ENCODE peak calls at places on chromosome 2, in eight cellular contexts. S, H, A, B, N, C, M and W are unnamed samples. For H3K4me1, the result is how much of the 10 kb centered on the place peaks cover.

GRCh38 chr2:64328415-64328722 is 125.6 kb upstream of the LGALSL start:
- DNase-seq in S (no peak), H (peak), A (no peak), B (no peak), N (peak), C (no peak), M (no peak), W (no peak)

GRCh38 chr2:85986121-85986520 is 97.3 kb upstream of the ST3GAL5 start:
- DNase-seq in S (no peak), H (no peak), A (no peak), B (no peak), N (no peak), C (no peak), M (no peak), W (no peak)

GRCh38 chr2:26561918-26562810 is 79.0 kb downstream of the CIB4 start:
- DNase-seq in S (peak), H (peak), A (peak), B (peak), N (no peak), C (no peak), M (peak), W (no peak)

GRCh38 chr2:20147351-20147750 is 77.6 kb downstream of the SDC1 start:
- DNase-seq in S (no peak), H (no peak), A (no peak), B (no peak), N (no peak), C (no peak), M (no peak), W (no peak)

GRCh38 chr2:42929985-42930581 is 137.7 kb upstream of the HAAO start:
- DNase-seq in S (peak), H (no peak), A (peak), B (no peak), N (no peak), C (peak), M (no peak), W (no peak)

GRCh38 chr2:178136321-178137025 is 24.2 kb downstream of the RBM45 start:
- DNase-seq in S (no peak), H (no peak), A (no peak), B (no peak), N (no peak), C (no peak), M (no peak), W (no peak)

GRCh38 chr2:101114268-101114783 is 36.9 kb downstream of the TBC1D8 start:
- DNase-seq in S (no peak), H (no peak), A (no peak), B (no peak), N (no peak), C (no peak), M (no peak), W (no peak)

GRCh38 chr2:100321881-100322820 is at the start of gene LONRF2:
- DNase-seq in S (no peak), H (peak), A (peak), B (peak), N (no peak), C (no peak), M (peak), W (no peak)

GRCh38 chr2:182577816-182578215 is 138.2 kb upstream of the DNAJC10 start:
- DNase-seq in S (no peak), H (no peak), A (no peak), B (no peak), N (no peak), C (no peak), M (no peak), W (no peak)

GRCh38 chr2:72955188-72956049 is 38.1 kb downstream of the EMX1 start:
- DNase-seq in S (no peak), H (no peak), A (peak), B (no peak), N (no peak), C (no peak), M (no peak), W (no peak)

GRCh38 chr2:56681659-56682396 is 498.0 kb downstream of the CCDC85A start:
- DNase-seq in S (no peak), H (no peak), A (no peak), B (no peak), N (no peak), C (peak), M (no peak), W (no peak)

GRCh38 chr2:223969856-223970255 is 12.6 kb downstream of the MRPL44 start:
- DNase-seq in S (no peak), H (no peak), A (no peak), B (no peak), N (no peak), C (peak), M (peak), W (no peak)

GRCh38 chr2:156630579-156631337 is 194.6 kb downstream of the GPD2 start:
- DNase-seq in S (no peak), H (no peak), A (no peak), B (no peak), N (no peak), C (no peak), M (no peak), W (no peak)

GRCh38 chr2:3594493-3595281 is at the start of gene COLEC11:
- DNase-seq in S (no peak), H (peak), A (no peak), B (peak), N (no peak), C (no peak), M (no peak), W (no peak)

GRCh38 chr2:174341995-174342571 is 7.3 kb downstream of the SP9 start:
- DNase-seq in S (no peak), H (no peak), A (no peak), B (no peak), N (no peak), C (no peak), M (no peak), W (no peak)

GRCh38 chr2:174286172-174286571 is 37.8 kb upstream of the OLA1 start:
- DNase-seq in S (no peak), H (no peak), A (no peak), B (no peak), N (no peak), C (no peak), M (no peak), W (no peak)

GRCh38 chr2:79576431-79576830 is 63.6 kb downstream of the CTNNA2 start:
- DNase-seq in S (no peak), H (no peak), A (no peak), B (no peak), N (no peak), C (no peak), M (no peak), W (no peak)

GRCh38 chr2:75493230-75493629 is 67.5 kb downstream of the EVA1A start:
- DNase-seq in S (no peak), H (no peak), A (no peak), B (no peak), N (no peak), C (no peak), M (peak), W (no peak)

GRCh38 chr2:15932394-15933183 is 7.8 kb upstream of the MYCN start:
- DNase-seq in S (no peak), H (no peak), A (no peak), B (no peak), N (no peak), C (no peak), M (peak), W (no peak)

GRCh38 chr2:196040218-196040617 is 28.4 kb downstream of the DNAH7 start:
- DNase-seq in S (no peak), H (no peak), A (no peak), B (no peak), N (no peak), C (no peak), M (no peak), W (no peak)

GRCh38 chr2:3461781-3462492 is 57.4 kb downstream of the ADI1 start:
- DNase-seq in S (peak), H (no peak), A (peak), B (no peak), N (peak), C (peak), M (peak), W (peak)

GRCh38 chr2:70608373-70608772 is 54.7 kb upstream of the TGFA start:
- DNase-seq in S (no peak), H (no peak), A (no peak), B (no peak), N (no peak), C (no peak), M (no peak), W (no peak)

GRCh38 chr2:27663160-27663462 is 303 bp downstream of the SUPT7L start:
- DNase-seq in S (no peak), H (no peak), A (no peak), B (peak), N (no peak), C (no peak), M (no peak), W (no peak)

GRCh38 chr2:197152451-197153228 is 157.9 kb downstream of the ANKRD44 start:
- DNase-seq in S (no peak), H (no peak), A (no peak), B (no peak), N (peak), C (peak), M (peak), W (no peak)
- H3K4me1 ChIP-seq in S (under half), H (under half), A (under half), B (under half), N (half or more), C (under half), M (under half), W (under half)

GRCh38 chr2:237924164-237924534 is 42.7 kb upstream of the UBE2F start:
- DNase-seq in S (peak), H (no peak), A (no peak), B (no peak), N (no peak), C (no peak), M (no peak), W (no peak)

GRCh38 chr2:237920673-237921072 is 46.1 kb upstream of the UBE2F start:
- DNase-seq in S (peak), H (no peak), A (no peak), B (no peak), N (no peak), C (peak), M (peak), W (no peak)

GRCh38 chr2:237923507-237924163 is 43.2 kb upstream of the UBE2F start:
- DNase-seq in S (peak), H (peak), A (peak), B (peak), N (peak), C (peak), M (peak), W (no peak)

GRCh38 chr2:237922641-237923361 is 44.0 kb upstream of the UBE2F start:
- DNase-seq in S (peak), H (no peak), A (no peak), B (no peak), N (no peak), C (no peak), M (no peak), W (peak)

GRCh38 chr2:237921967-237922492 is 44.8 kb upstream of the UBE2F start:
- DNase-seq in S (peak), H (no peak), A (no peak), B (no peak), N (no peak), C (no peak), M (no peak), W (no peak)
- H3K4me1 ChIP-seq in S (under half), H (under half), A (under half), B (under half), N (under half), C (under half), M (under half), W (under half)

GRCh38 chr2:176642074-176642473 is 372.8 kb downstream of the MTX2 start:
- DNase-seq in S (no peak), H (no peak), A (no peak), B (no peak), N (no peak), C (peak), M (peak), W (peak)
- H3K4me1 ChIP-seq in S (under half), H (under half), A (under half), B (under half), N (under half), C (under half), M (under half), W (under half)

DNA sequence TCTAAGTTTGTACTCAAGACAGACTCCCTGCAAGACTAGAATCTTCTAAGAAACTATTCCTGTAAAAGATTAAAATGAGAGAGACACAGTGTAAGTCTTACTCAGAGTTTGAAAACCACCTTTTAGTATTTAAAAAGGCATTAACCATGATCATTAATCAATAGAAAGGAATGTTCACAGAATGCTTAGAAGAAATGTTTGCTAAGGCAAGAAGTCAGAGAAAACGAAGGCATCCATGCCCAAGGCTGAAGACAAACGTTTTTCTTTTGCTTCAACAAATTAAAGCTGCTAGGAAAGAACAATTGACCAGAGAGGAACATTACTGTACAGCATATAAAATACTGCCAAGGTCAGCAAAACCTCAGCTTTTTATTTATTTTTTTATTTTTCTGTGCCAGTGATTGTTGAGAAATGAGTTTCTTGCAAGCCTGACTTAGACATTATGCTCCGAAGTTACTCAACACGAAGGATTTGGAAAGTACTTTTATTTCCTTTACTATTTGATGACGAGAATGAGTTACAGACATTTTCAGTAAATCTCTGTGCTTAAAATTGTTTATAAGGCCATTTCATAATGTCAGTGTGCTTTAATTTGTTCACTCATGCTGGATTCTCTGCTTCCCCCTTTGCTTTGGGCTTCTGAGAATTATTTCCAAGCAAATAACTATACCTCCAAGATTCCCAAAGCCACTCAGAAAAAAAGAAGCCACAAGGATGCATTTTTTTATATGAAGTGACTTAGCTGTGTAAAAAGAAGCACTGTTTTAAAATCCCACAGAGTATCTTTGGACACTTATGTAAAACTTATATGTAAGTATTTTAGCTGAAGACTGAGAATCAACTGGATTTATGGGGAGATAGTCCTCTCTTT is 20.5 kb downstream of the RND3 start:
- DNase-seq in S (no peak), H (no peak), A (no peak), B (no peak), N (no peak), C (peak), M (peak), W (no peak)
- H3K4me1 ChIP-seq in S (under half), H (under half), A (under half), B (under half), N (under half), C (under half), M (under half), W (under half)

GRCh38 chr2:37319754-37320609 is 4.7 kb downstream of the PRKD3 start:
- DNase-seq in S (no peak), H (no peak), A (no peak), B (no peak), N (no peak), C (no peak), M (no peak), W (no peak)
- H3K4me1 ChIP-seq in S (under half), H (under half), A (half or more), B (under half), N (half or more), C (under half), M (under half), W (under half)